ENCODE peak calls at places on chromosomes 13 and 19, in seven cellular contexts. E is stimulated activated CD4-positive, alpha-beta T cell treated with anti-CD3 and anti-CD28 coated beads, TNF-alpha, amount 100 ng/mL, for 1 hour; B is activated naive CD4-positive, alpha-beta T cell treated with anti-CD3 and anti-CD28 coated beads for 36 hours; N is HT-29; K is cardiac fibroblast; J is heart left ventricle; C is activated T-cell treated with anti-CD3 and anti-CD28 coated beads for 1 hour. U is an unnamed sample.
A peak's percentile ranks its signal among the peaks of the same experiment; 100 is the strongest.

GRCh38 chr19:45677351-45678230 is 9.6 kb downstream of the GIPR start:
- DNase-seq in C (peak; percentile 79), E (peak; percentile 74), B (peak; percentile 97), K (peak; percentile 92), J (peak; percentile 46), N (peak; percentile 100), U (peak; percentile 82)

GRCh38 chr13:46354143-46355087 is 32.6 kb downstream of the RUBCNL start:
- DNase-seq in B (peak; percentile 68), C (no peak), N (peak; percentile 40), K (peak; percentile 85), J (no peak), E (no peak), U (no peak)

GRCh38 chr13:18212873-18213272 is 968.8 kb downstream of the TUBA3C start:
- DNase-seq in C (no peak), J (peak; percentile 64), N (no peak), B (peak; percentile 41), E (no peak), K (peak; percentile 27), U (no peak)

GRCh38 chr13:109586509-109587346 is 199.7 kb downstream of the IRS2 start:
- DNase-seq in C (no peak), K (no peak), J (no peak), E (no peak), N (peak; percentile 95), B (no peak), U (no peak)

GRCh38 chr19:18637644-18638630 is 1.1 kb downstream of the KLHL26 start:
- DNase-seq in B (peak; percentile 22), K (no peak), J (no peak), N (peak; percentile 46), E (no peak), C (no peak), U (no peak)

GRCh38 chr19:31015778-31016177 is 333.5 kb downstream of the TSHZ3 start:
- DNase-seq in K (no peak), E (no peak), B (no peak), N (no peak), J (no peak), C (no peak), U (no peak)

GRCh38 chr13:113851826-113852535 is 11.9 kb downstream of the GAS6 start:
- DNase-seq in E (no peak), B (no peak), N (no peak), C (no peak), K (no peak), J (peak; percentile 15), U (no peak)

GRCh38 chr19:41575998-41576397 is at the start of gene CEACAM21:
- DNase-seq in K (no peak), C (no peak), E (no peak), J (peak; percentile 64), B (peak; percentile 82), N (no peak), U (no peak)

GRCh38 chr19:57056972-57057371 is 62.8 kb upstream of the USP29 start:
- DNase-seq in C (no peak), J (peak; percentile 41), B (no peak), N (no peak), K (peak; percentile 57), E (no peak), U (no peak)

U was measured in progenitor cell of endocrine pancreas.